ENCODE peak calls at places on chromosomes 7 and 10, in seven cellular contexts. U is neural progenitor cell, C is suprapubic skin, L is esophagus squamous epithelium, P is adrenal gland, I is A549, F is OCI-LY7. Z is an unnamed sample. For H3K4me1, the result is how much of the 10 kb centered on the place peaks cover.

GRCh38 chr10:97034958-97035769 is 150.6 kb downstream of the SLIT1 start:
- DNase-seq in U (no peak), C (no peak), L (no peak), P (no peak), I (no peak), F (no peak), Z (no peak)

GRCh38 chr10:117678106-117678505 is 135.6 kb downstream of the EMX2 start:
- DNase-seq in U (no peak), C (no peak), L (no peak), P (no peak), I (no peak), F (no peak), Z (no peak)

GRCh38 chr7:95578299-95578855 is 17.9 kb downstream of the PDK4 start:
- DNase-seq in U (no peak), C (no peak), L (no peak), P (no peak), I (no peak), F (no peak), Z (no peak)

GRCh38 chr10:33055636-33056035 is 97.6 kb upstream of the ITGB1 start:
- DNase-seq in U (no peak), C (no peak), L (no peak), P (no peak), I (no peak), F (no peak), Z (no peak)

GRCh38 chr7:102891693-102892261 is 21.0 kb upstream of the LRRC17 start:
- DNase-seq in U (no peak), C (no peak), L (no peak), P (peak), I (peak), F (no peak), Z (no peak)

GRCh38 chr10:14573666-14574261 is 200.9 kb downstream of the FAM107B start:
- DNase-seq in U (no peak), C (no peak), L (no peak), P (no peak), I (no peak), F (no peak), Z (no peak)

GRCh38 chr7:69739182-69739581 is 140.9 kb downstream of the AUTS2 start:
- DNase-seq in U (no peak), C (no peak), L (no peak), P (no peak), I (no peak), F (peak), Z (no peak)

GRCh38 chr10:85061401-85061800 is 733.0 kb downstream of the CCSER2 start:
- DNase-seq in U (no peak), C (no peak), L (no peak), P (no peak), I (no peak), F (no peak), Z (no peak)

GRCh38 chr10:32112055-32112454 is 55.8 kb upstream of the KIF5B start:
- DNase-seq in U (no peak), C (no peak), L (no peak), P (no peak), I (no peak), F (no peak), Z (no peak)

GRCh38 chr7:148697256-148697841 is 1.4 kb upstream of the CUL1 start:
- DNase-seq in U (no peak), C (no peak), L (no peak), P (peak), I (no peak), F (peak), Z (no peak)

GRCh38 chr10:86733260-86733671 is 23.2 kb upstream of the BMPR1A start:
- DNase-seq in U (no peak), C (no peak), L (no peak), P (no peak), I (no peak), F (no peak), Z (no peak)

DNA sequence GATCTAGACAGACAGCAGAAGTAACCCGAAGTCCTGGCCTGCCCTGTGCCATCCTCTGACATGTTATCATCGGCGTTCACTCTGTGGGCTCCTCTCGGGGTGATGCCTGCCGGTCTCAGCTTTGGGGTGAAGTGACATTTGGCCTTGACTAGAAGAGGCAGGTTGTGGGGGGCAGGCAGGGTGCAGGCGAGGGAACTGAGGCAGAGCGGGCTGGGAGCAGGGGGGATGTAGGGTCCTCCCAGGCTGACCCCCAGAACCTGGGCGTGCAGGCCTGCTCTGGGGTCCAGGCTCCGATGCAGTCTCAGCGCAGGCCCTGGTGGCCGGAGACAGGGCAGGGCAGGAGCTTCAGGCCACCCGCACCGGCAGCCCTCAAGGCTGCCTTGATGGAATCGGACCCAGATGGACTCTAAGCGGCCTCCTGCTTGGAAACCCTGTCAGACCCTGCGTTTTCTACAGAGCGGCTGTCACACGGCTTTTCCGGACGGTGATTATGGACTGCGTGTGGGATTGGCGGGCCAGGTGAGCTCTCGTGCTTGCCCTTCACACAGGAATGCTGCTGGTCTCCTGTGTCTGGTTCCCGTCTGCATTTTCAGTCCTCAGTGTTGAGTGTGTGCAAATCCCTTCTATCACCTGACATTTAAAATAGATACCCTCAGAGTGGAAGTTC is 842 bp upstream of the JAKMIP3 start:
- DNase-seq in U (no peak), C (peak), L (no peak), P (no peak), I (no peak), F (no peak), Z (no peak)
- H3K4me3 ChIP-seq in U (peak), C (peak), L (no peak), P (no peak), I (peak), F (no peak), Z (peak)

GRCh38 chr10:102627141-102627445 is 17.2 kb upstream of the TRIM8 start:
- DNase-seq in U (no peak), C (no peak), L (no peak), P (no peak), I (no peak), F (no peak), Z (peak)
- H3K4me1 ChIP-seq in U (half or more), C (under half), L (half or more), P (half or more), I (under half), F (under half), Z (under half)

GRCh38 chr10:122530177-122530576 is 30.4 kb upstream of the DMBT1 start:
- DNase-seq in U (no peak), C (peak), L (no peak), P (peak), I (no peak), F (no peak), Z (no peak)

GRCh38 chr10:122524811-122525210 is 35.7 kb upstream of the DMBT1 start:
- DNase-seq in U (no peak), C (peak), L (no peak), P (no peak), I (no peak), F (no peak), Z (no peak)

GRCh38 chr10:122526892-122527291 is 33.7 kb upstream of the DMBT1 start:
- DNase-seq in U (no peak), C (peak), L (no peak), P (no peak), I (no peak), F (no peak), Z (no peak)

GRCh38 chr10:122521011-122521410 is 39.5 kb upstream of the DMBT1 start:
- DNase-seq in U (no peak), C (peak), L (no peak), P (no peak), I (no peak), F (no peak), Z (no peak)

GRCh38 chr10:122525788-122526187 is 34.8 kb upstream of the DMBT1 start:
- DNase-seq in U (no peak), C (peak), L (no peak), P (peak), I (no peak), F (no peak), Z (no peak)
- TF ChIP-seq CTCF in U (peak), C (peak), L (no peak), P (peak), I (peak), F (peak), Z (peak)

GRCh38 chr10:63491558-63492316 is 26.0 kb upstream of the JMJD1C start:
- DNase-seq in U (no peak), C (no peak), L (no peak), P (peak), I (no peak), F (no peak), Z (peak)
- H3K4me3 ChIP-seq in U (no peak), C (no peak), L (peak), P (no peak), I (no peak), F (no peak), Z (no peak)

DNA sequence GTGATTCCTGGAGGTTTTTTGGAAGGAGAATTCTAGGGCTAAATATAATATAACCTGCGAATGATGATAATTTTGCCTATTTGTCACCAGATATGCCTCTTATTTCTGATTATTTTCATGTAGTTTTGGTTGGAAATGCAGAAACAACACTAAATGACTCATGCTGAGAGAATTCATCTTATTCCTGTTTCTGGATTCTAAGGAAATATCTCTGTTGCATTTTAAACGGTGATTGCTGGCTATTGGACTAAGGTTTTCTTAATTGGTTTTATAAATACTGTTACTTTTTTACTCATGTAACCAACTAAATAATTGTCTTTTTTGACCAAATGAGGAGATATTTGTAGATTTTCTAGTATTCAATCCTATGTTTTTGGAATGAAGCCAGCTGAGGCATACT is 204.9 kb upstream of the NPSR1 start:
- DNase-seq in U (no peak), C (no peak), L (no peak), P (no peak), I (no peak), F (no peak), Z (no peak)
- H3K4me1 ChIP-seq in U (under half), C (under half), L (under half), P (under half), I (under half), F (under half), Z (under half)